ENCODE peak calls at places on chromosome 17, in five cellular contexts. S, E, B, V and D are unnamed samples.

GRCh38 chr17:74804683-74805082 is 28.5 kb upstream of the NAT9 start:
- DNase-seq in B (no peak), S (no peak), V (no peak), E (no peak), D (no peak)

GRCh38 chr17:35612924-35613521 is 25.9 kb downstream of the AP2B1 start:
- DNase-seq in E (peak; percentile 71), V (peak; percentile 48), S (peak; percentile 61), B (peak; percentile 66), D (peak; percentile 64)

GRCh38 chr17:63113167-63113566 is 147.1 kb downstream of the TANC2 start:
- DNase-seq in S (no peak), E (no peak), B (peak; percentile 31), V (peak; percentile 55), D (no peak)

GRCh38 chr17:57946798-57947358 is 8.3 kb downstream of the CUEDC1 start:
- DNase-seq in E (peak; percentile 70), V (peak; percentile 75), S (peak; percentile 62), B (no peak), D (peak; percentile 82)

GRCh38 chr17:68302066-68302564 is 10.8 kb downstream of the ARSG start:
- DNase-seq in V (no peak), E (peak; percentile 97), B (no peak), S (no peak), D (peak; percentile 5)

GRCh38 chr17:32157225-32157624 is 14.9 kb downstream of the RHOT1 start:
- DNase-seq in E (no peak), B (no peak), V (peak; percentile 27), S (no peak), D (peak; percentile 43)

GRCh38 chr17:75693500-75694481 is 26.7 kb downstream of the SAP30BP start:
- DNase-seq in B (peak; percentile 71), S (peak; percentile 57), V (peak; percentile 99), E (peak; percentile 78), D (peak; percentile 96)

GRCh38 chr17:62925267-62925836 is 40.7 kb upstream of the TANC2 start:
- DNase-seq in B (no peak), V (peak; percentile 70), E (no peak), S (no peak), D (peak; percentile 10)

GRCh38 chr17:59733697-59734096 is 26.2 kb downstream of the VMP1 start:
- DNase-seq in S (no peak), E (no peak), B (no peak), V (no peak), D (no peak)

GRCh38 chr17:74016504-74016903 is 187.0 kb upstream of the RPL38 start:
- DNase-seq in S (no peak), B (peak; percentile 80), E (no peak), V (no peak), D (no peak)

GRCh38 chr17:75872434-75873351 is 5.7 kb downstream of the TRIM47 start:
- DNase-seq in E (peak; percentile 95), V (peak; percentile 80), B (no peak), S (peak; percentile 86), D (peak; percentile 93)

GRCh38 chr17:17425591-17425990 is 51.2 kb upstream of the MED9 start:
- DNase-seq in B (no peak), V (peak; percentile 14), E (no peak), S (no peak), D (peak; percentile 53)

GRCh38 chr17:17425005-17425404 is 51.8 kb upstream of the MED9 start:
- DNase-seq in E (no peak), V (no peak), S (no peak), B (no peak), D (no peak)

GRCh38 chr17:17423656-17424055 is 53.1 kb upstream of the MED9 start:
- DNase-seq in V (no peak), S (no peak), B (no peak), E (no peak), D (no peak)

GRCh38 chr17:17426184-17426583 is 50.6 kb upstream of the MED9 start:
- DNase-seq in V (no peak), B (no peak), E (no peak), S (no peak), D (no peak)

GRCh38 chr17:17424552-17424951 is 52.2 kb upstream of the MED9 start:
- DNase-seq in V (no peak), B (no peak), S (no peak), E (no peak), D (no peak)
- H3K9me3 ChIP-seq in V (peaks cover 6% of the 10 kb centered on the region), B (no peaks in the 10 kb centered on the region), S (no peaks in the 10 kb centered on the region), E (no peaks in the 10 kb centered on the region), D (no peaks in the 10 kb centered on the region)

GRCh38 chr17:38324141-38324540 is 19.6 kb downstream of the GPR179 start:
- DNase-seq in B (no peak), S (peak; percentile 4), E (peak; percentile 0), V (no peak), D (no peak)

GRCh38 chr17:38326996-38327792 is 16.6 kb downstream of the GPR179 start:
- DNase-seq in B (no peak), E (no peak), V (no peak), S (peak; percentile 2), D (no peak)

GRCh38 chr17:38322897-38323296 is 20.9 kb downstream of the GPR179 start:
- DNase-seq in B (no peak), S (no peak), V (no peak), E (no peak), D (no peak)

GRCh38 chr17:38324732-38325131 is 19.0 kb downstream of the GPR179 start:
- DNase-seq in B (no peak), V (no peak), S (peak; percentile 1), E (no peak), D (no peak)

DNA sequence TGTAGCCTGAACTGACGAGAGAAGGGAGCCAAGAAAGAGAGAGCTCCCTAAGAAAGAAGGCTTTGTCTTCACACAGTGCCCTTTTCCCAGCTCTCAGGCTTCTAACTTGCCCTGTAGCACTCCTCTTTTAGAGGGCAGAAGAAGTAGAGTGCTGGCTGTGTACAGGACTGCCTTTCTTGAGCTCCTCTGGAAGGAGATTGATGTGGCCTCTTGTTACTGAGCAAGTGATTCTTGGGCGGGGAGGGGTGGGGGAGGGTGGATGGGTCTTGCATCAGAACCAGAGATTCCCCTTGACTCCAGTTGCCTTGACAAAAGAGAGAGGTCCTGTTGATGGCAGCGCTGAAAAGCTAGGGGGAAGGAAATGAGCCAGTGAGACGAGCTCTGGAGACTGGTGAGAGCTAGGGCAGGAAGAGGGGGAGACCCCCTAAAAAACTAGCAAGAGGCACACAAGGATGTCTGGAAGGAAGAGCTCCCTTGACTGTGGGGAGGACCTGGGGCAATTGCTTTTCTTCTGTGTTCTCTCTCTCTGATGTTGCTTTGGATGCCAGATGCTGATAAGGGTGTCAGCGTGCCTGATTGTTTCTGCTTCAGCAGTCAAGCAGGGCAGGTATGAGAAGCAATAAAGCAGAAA is 18.4 kb downstream of the GPR179 start:
- DNase-seq in B (peak; percentile 50), E (no peak), S (peak; percentile 19), V (no peak), D (no peak)
- H2AFZ ChIP-seq in B (no peak overlapping the region), E (no peak overlapping the region), S (no peak overlapping the region), V (no peak overlapping the region), D (no peak overlapping the region)

GRCh38 chr17:3104322-3104721 is at the start of gene OR1D2:
- DNase-seq in V (no peak), E (no peak), B (no peak), S (no peak), D (no peak)
- H3K9me3 ChIP-seq in V (no peaks in the 10 kb centered on the region), E (no peaks in the 10 kb centered on the region), B (peaks cover 8% of the 10 kb centered on the region), S (no peaks in the 10 kb centered on the region), D (no peaks in the 10 kb centered on the region)

GRCh38 chr17:7478276-7479138 is 924 bp downstream of the ZBTB4 start:
- DNase-seq in E (peak; percentile 35), S (peak; percentile 85), V (peak; percentile 13), B (peak; percentile 58), D (peak; percentile 76)
- H2AFZ ChIP-seq in E (no peak overlapping the region), S (no peak overlapping the region), V (peak overlapping the region; percentile 18), B (no peak overlapping the region), D (no peak overlapping the region)